ENCODE peak calls at places on chromosomes 11 and 22, in six cellular contexts. R, W, U, Z, T and E are unnamed samples.

GRCh38 chr22:28014141-28015055 is 95.3 kb upstream of the PITPNB start:
- DNase-seq in R (no peak), W (no peak), U (no peak), Z (no peak), T (peak), E (no peak)

GRCh38 chr22:36540867-36541642 is 12.1 kb upstream of the EIF3D start:
- DNase-seq in R (no peak), W (no peak), U (no peak), Z (no peak), T (no peak), E (no peak)

GRCh38 chr11:75347781-75348613 is 3.5 kb downstream of the ARRB1 start:
- DNase-seq in R (no peak), W (no peak), U (peak), Z (no peak), T (no peak), E (peak)

GRCh38 chr22:18103527-18104269 is 6.9 kb upstream of the TUBA8 start:
- DNase-seq in R (no peak), W (no peak), U (no peak), Z (peak), T (no peak), E (no peak)

GRCh38 chr11:74877132-74877531 is 71.8 kb downstream of the XRRA1 start:
- DNase-seq in R (no peak), W (no peak), U (no peak), Z (no peak), T (no peak), E (no peak)

GRCh38 chr11:36333468-36333867 is 37.4 kb downstream of the PRR5L start:
- DNase-seq in R (no peak), W (no peak), U (no peak), Z (no peak), T (no peak), E (peak)

GRCh38 chr11:4184163-4184916 is 89.7 kb downstream of the RRM1 start:
- DNase-seq in R (peak), W (no peak), U (no peak), Z (no peak), T (no peak), E (no peak)

GRCh38 chr11:135074397-135074998 is 662.5 kb upstream of the B3GAT1 start:
- DNase-seq in R (no peak), W (no peak), U (peak), Z (no peak), T (peak), E (no peak)

GRCh38 chr11:128957204-128957482 is 14.5 kb upstream of the TP53AIP1 start:
- DNase-seq in R (no peak), W (no peak), U (no peak), Z (no peak), T (no peak), E (no peak)

GRCh38 chr11:72823105-72823804 is 9.0 kb downstream of the ATG16L2 start:
- DNase-seq in R (no peak), W (no peak), U (no peak), Z (no peak), T (no peak), E (no peak)

GRCh38 chr11:15471709-15472404 is 357.1 kb downstream of the INSC start:
- DNase-seq in R (no peak), W (no peak), U (peak), Z (no peak), T (no peak), E (no peak)

GRCh38 chr11:130070109-130070828 is 575 bp downstream of the APLP2 start:
- DNase-seq in R (peak), W (peak), U (peak), Z (peak), T (no peak), E (no peak)

GRCh38 chr11:98104249-98104648 is 916.5 kb upstream of the CNTN5 start:
- DNase-seq in R (no peak), W (no peak), U (no peak), Z (no peak), T (no peak), E (no peak)

GRCh38 chr22:47801541-47802245 is 1039.2 kb downstream of the TBC1D22A start:
- DNase-seq in R (no peak), W (no peak), U (no peak), Z (no peak), T (no peak), E (no peak)

GRCh38 chr11:47060807-47061206 is 115.9 kb downstream of the ARFGAP2 start:
- DNase-seq in R (no peak), W (no peak), U (no peak), Z (no peak), T (no peak), E (no peak)

GRCh38 chr11:32892355-32893090 is at the start of gene QSER1:
- DNase-seq in R (peak), W (peak), U (peak), Z (peak), T (peak), E (no peak)

GRCh38 chr11:117972589-117973445 is 13.4 kb upstream of the IL10RA start:
- DNase-seq in R (no peak), W (no peak), U (no peak), Z (no peak), T (no peak), E (no peak)

GRCh38 chr11:89421718-89422117 is 69.5 kb downstream of the NOX4 start:
- DNase-seq in R (no peak), W (no peak), U (no peak), Z (no peak), T (no peak), E (no peak)

GRCh38 chr11:131678658-131679340 is 308.4 kb downstream of the NTM start:
- DNase-seq in R (no peak), W (no peak), U (no peak), Z (no peak), T (no peak), E (no peak)

GRCh38 chr11:127420139-127420538 is 419.6 kb upstream of the KIRREL3 start:
- DNase-seq in R (no peak), W (no peak), U (no peak), Z (no peak), T (no peak), E (no peak)

GRCh38 chr22:49077036-49077393 is 750.7 kb downstream of the BRD1 start:
- DNase-seq in R (no peak), W (no peak), U (no peak), Z (no peak), T (no peak), E (no peak)

GRCh38 chr11:92915551-92915950 is 53.9 kb upstream of the MTNR1B start:
- DNase-seq in R (no peak), W (no peak), U (no peak), Z (no peak), T (no peak), E (no peak)

GRCh38 chr11:106397787-106398355 is 320.4 kb downstream of the AASDHPPT start:
- DNase-seq in R (no peak), W (no peak), U (no peak), Z (no peak), T (no peak), E (no peak)

GRCh38 chr11:58524232-58525036 is 16.5 kb upstream of the OR5B21 start:
- DNase-seq in R (peak), W (peak), U (peak), Z (peak), T (peak), E (peak)

GRCh38 chr22:31121403-31121802 is 1.4 kb upstream of the INPP5J start:
- DNase-seq in R (no peak), W (no peak), U (no peak), Z (no peak), T (no peak), E (no peak)

GRCh38 chr22:30695871-30696655 is 1.4 kb downstream of the OSBP2 start:
- DNase-seq in R (no peak), W (no peak), U (no peak), Z (no peak), T (no peak), E (no peak)

GRCh38 chr22:37661160-37661924 is 2.8 kb downstream of the PDXP start:
- DNase-seq in R (no peak), W (no peak), U (peak), Z (no peak), T (peak), E (no peak)

GRCh38 chr11:62540804-62541671 is 5.6 kb downstream of the AHNAK start:
- DNase-seq in R (peak), W (no peak), U (no peak), Z (peak), T (no peak), E (no peak)

GRCh38 chr22:41488076-41488475 is 19.2 kb downstream of the ACO2 start:
- DNase-seq in R (no peak), W (no peak), U (no peak), Z (no peak), T (no peak), E (no peak)